ENCODE peak calls at places on chromosomes 4 and X, in ten cellular contexts. P is astrocyte, D is lower lobe of right lung, T is upper lobe of right lung, Q is GM23248, W is mesendoderm, C is uterus, U is PC-9, Y is heart right ventricle, N is A549. H is an unnamed sample. For H3K4me1, the result is how much of the 10 kb centered on the place peaks cover.

GRCh38 chrX:149032449-149032848 is 472.7 kb downstream of the IDS start:
- DNase-seq in N (no peak), Q (peak), Y (no peak), W (no peak), P (no peak), C (no peak), D (no peak), T (no peak), U (no peak), H (no peak)

GRCh38 chr4:149292422-149293055 is 523.1 kb downstream of the IQCM start:
- DNase-seq in D (no peak), Y (peak), W (no peak), U (no peak), N (no peak), T (no peak), P (no peak), C (no peak), Q (no peak), H (peak)

GRCh38 chr4:80253510-80253909 is 13.0 kb upstream of the FGF5 start:
- DNase-seq in T (no peak), Q (no peak), U (no peak), N (no peak), D (no peak), W (no peak), C (no peak), P (no peak), Y (no peak), H (no peak)

GRCh38 chrX:126985960-126986359 is 166.4 kb downstream of the PRR32 start:
- DNase-seq in U (no peak), D (no peak), N (no peak), Y (no peak), Q (no peak), T (no peak), C (no peak), W (no peak), P (no peak), H (no peak)

GRCh38 chrX:46407036-46407752 is 138.0 kb downstream of the ZNF674 start:
- DNase-seq in W (no peak), C (no peak), N (no peak), T (no peak), U (no peak), Q (peak), D (no peak), P (no peak), Y (no peak), H (no peak)

GRCh38 chrX:76971393-76972376 is 475.5 kb upstream of the FGF16 start:
- DNase-seq in Q (no peak), C (no peak), W (no peak), Y (no peak), N (no peak), P (no peak), D (no peak), U (no peak), T (no peak), H (no peak)

GRCh38 chr4:145796338-145796737 is 116.4 kb downstream of the C4orf51 start:
- DNase-seq in T (no peak), N (no peak), C (no peak), W (no peak), U (no peak), D (no peak), P (no peak), Q (no peak), Y (no peak), H (no peak)

GRCh38 chr4:150583287-150584197 is 1.6 kb downstream of the MAB21L2 start:
- DNase-seq in T (no peak), Y (peak), U (no peak), D (peak), Q (no peak), P (peak), N (no peak), C (no peak), W (peak), H (peak)

GRCh38 chr4:156901871-156902270 is 69.7 kb downstream of the PDGFC start:
- DNase-seq in P (no peak), C (no peak), D (no peak), Q (peak), W (no peak), T (no peak), N (no peak), U (no peak), Y (no peak), H (no peak)

GRCh38 chrX:500481-501010 is 113.8 kb upstream of the PPP2R3B start:
- DNase-seq in W (no peak), U (no peak), T (peak), C (no peak), Y (no peak), Q (no peak), D (no peak), N (no peak), P (no peak), H (no peak)

GRCh38 chr4:15702941-15703403 is at the start of gene BST1:
- DNase-seq in T (peak), W (no peak), Y (peak), P (peak), U (no peak), N (peak), C (peak), D (peak), Q (peak), H (peak)

GRCh38 chrX:13761606-13762005 is 27.1 kb downstream of the OFD1 start:
- DNase-seq in N (no peak), W (peak), Y (no peak), D (no peak), U (no peak), Q (no peak), T (no peak), C (no peak), P (no peak), H (no peak)

GRCh38 chr4:148447672-148448071 is 5.5 kb upstream of the NR3C2 start:
- DNase-seq in C (peak), P (no peak), Q (peak), U (no peak), T (no peak), N (no peak), W (no peak), Y (no peak), D (no peak), H (no peak)

GRCh38 chrX:6021316-6022091 is 207.2 kb downstream of the NLGN4X start:
- DNase-seq in D (no peak), T (no peak), Y (no peak), N (no peak), C (no peak), U (no peak), W (peak), Q (peak), P (peak), H (no peak)

GRCh38 chr4:20418865-20419451 is 167.3 kb downstream of the SLIT2 start:
- DNase-seq in D (no peak), P (peak), Y (no peak), Q (peak), U (peak), C (no peak), T (no peak), W (peak), N (peak), H (no peak)

GRCh38 chr4:57211131-57211530 is 100.9 kb upstream of the IGFBP7 start:
- DNase-seq in C (no peak), Q (no peak), Y (no peak), W (no peak), U (no peak), T (no peak), P (no peak), N (no peak), D (no peak), H (no peak)

GRCh38 chr4:53121304-53121865 is 244.5 kb downstream of the SCFD2 start:
- DNase-seq in D (no peak), Y (no peak), W (no peak), Q (no peak), U (no peak), T (no peak), N (no peak), C (no peak), P (no peak), H (no peak)

GRCh38 chr4:164423819-164424218 is 330.1 kb upstream of the SMIM31 start:
- DNase-seq in C (no peak), U (no peak), N (no peak), W (no peak), T (no peak), D (no peak), Q (no peak), Y (no peak), P (no peak), H (no peak)

GRCh38 chrX:12711435-12712040 is 79.7 kb upstream of the PRPS2 start:
- DNase-seq in N (no peak), C (no peak), D (no peak), U (no peak), W (no peak), P (no peak), Y (no peak), Q (no peak), T (no peak), H (no peak)

GRCh38 chr4:184416913-184417734 is 57.2 kb downstream of the IRF2 start:
- DNase-seq in Y (no peak), N (no peak), C (no peak), U (no peak), T (no peak), Q (peak), P (no peak), W (no peak), D (no peak), H (no peak)

DNA sequence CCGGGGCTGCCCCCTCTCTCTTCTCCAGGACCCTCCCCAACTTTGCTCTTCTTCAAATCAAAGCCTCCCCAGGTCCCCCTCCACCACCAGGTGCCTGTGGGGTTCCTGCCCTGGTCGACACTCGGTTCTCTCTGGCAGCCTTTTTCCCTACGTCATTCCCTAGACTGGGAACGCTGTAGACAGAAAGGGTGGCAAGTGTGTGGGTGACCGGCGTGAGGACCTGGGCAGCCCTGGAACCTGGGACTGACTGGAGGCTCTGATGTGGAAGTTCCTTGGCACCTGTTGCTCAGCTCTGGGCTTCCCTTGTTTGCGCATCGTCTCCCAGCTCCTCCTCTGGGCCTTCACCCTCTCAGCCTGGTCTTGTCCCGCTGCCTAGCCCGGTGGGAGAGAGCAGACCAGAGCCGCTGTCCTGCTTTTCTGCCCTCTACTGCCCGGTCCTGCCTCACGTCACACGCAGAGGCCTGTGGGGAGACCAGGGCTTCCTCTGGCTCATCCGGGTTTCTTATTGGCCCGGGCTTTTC is 1.3 kb downstream of the TACC3 start:
- DNase-seq in P (no peak), C (no peak), U (no peak), N (no peak), W (no peak), Y (no peak), D (peak), T (no peak), Q (no peak), H (no peak)
- H3K4me1 ChIP-seq in P (under half), C (under half), U (under half), N (under half), W (under half), Y (half or more), D (half or more), T (under half), Q (under half), H (under half)

DNA sequence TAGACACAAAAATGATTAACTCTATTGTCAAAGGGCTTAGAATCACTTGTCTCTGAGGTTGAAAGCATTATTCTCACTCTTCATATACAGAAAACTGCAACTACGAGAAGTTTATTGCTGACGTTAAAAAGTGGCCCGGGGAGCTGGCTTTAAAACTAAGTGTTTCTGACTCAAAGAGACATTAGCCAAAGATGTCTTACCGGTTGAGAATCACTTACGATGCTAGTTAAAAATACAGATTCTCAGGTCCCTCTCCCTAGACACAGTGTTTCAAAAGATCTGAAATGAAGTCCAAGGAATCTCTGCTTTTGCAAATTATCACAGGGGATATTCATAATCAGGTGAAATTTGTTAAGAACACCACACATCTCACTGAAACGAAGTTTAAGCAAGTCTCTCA is 1.2 kb downstream of the GNPDA2 start:
- DNase-seq in T (no peak), Y (no peak), W (peak), D (no peak), U (no peak), P (no peak), Q (peak), C (no peak), N (no peak), H (no peak)
- H3K4me3 ChIP-seq in T (peak), Y (peak), W (no peak), D (peak), U (peak), P (peak), Q (peak), C (peak), N (peak), H (peak)

GRCh38 chr4:104625706-104626105 is 131.0 kb upstream of the CXXC4 start:
- DNase-seq in Y (no peak), N (no peak), T (no peak), U (no peak), W (no peak), C (no peak), D (no peak), Q (no peak), P (no peak), H (no peak)

GRCh38 chr4:104631000-104631399 is 136.3 kb upstream of the CXXC4 start:
- DNase-seq in P (no peak), C (no peak), W (no peak), Q (no peak), Y (no peak), N (no peak), T (no peak), U (no peak), D (no peak), H (no peak)

GRCh38 chr4:104629601-104630000 is 134.9 kb upstream of the CXXC4 start:
- DNase-seq in Y (no peak), D (no peak), P (no peak), W (no peak), U (no peak), N (no peak), Q (no peak), T (no peak), C (no peak), H (no peak)
- H3K4me1 ChIP-seq in Y (under half), D (under half), P (under half), W (under half), U (under half), N (under half), Q (under half), T (under half), C (under half), H (under half)

DNA sequence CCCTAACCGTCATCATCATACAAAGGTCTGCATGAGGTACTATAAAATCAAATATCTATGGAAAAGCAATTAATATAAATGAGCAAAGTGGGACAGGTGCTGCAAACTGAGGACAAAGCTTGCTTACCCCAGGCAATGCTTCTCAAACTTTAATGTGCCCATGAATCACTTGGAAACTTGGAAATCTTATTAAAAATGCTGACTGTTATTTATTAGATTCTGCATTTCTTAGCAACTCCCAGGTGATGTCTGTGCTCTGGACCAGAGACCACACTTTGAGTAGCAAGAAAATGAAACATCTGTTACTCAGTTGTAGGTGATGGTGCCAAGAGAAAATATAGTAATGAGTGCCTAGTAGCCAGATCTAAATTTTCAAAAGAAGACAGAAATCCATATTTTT is 890.4 kb upstream of the FTHL17 start:
- DNase-seq in T (no peak), U (no peak), Q (no peak), D (no peak), N (no peak), Y (no peak), W (no peak), C (no peak), P (no peak), H (no peak)
- H3K4me3 ChIP-seq in T (no peak), U (no peak), Q (no peak), D (no peak), N (no peak), Y (no peak), W (no peak), C (no peak), P (no peak), H (no peak)

GRCh38 chr4:2831611-2832308 is 11.9 kb upstream of the ADD1 start:
- DNase-seq in C (no peak), W (no peak), T (no peak), P (no peak), D (peak), Q (no peak), N (no peak), Y (no peak), U (no peak), H (no peak)

GRCh38 chr4:2832981-2833670 is 10.5 kb upstream of the ADD1 start:
- DNase-seq in Q (no peak), W (no peak), C (no peak), U (no peak), Y (no peak), T (no peak), D (no peak), P (no peak), N (no peak), H (peak)

GRCh38 chr4:2834001-2834921 is 9.4 kb upstream of the ADD1 start:
- DNase-seq in P (no peak), U (no peak), C (no peak), Q (no peak), D (peak), T (no peak), W (no peak), N (no peak), Y (no peak), H (peak)

GRCh38 chr4:2832309-2832980 is 11.2 kb upstream of the ADD1 start:
- DNase-seq in Y (no peak), W (no peak), U (no peak), D (peak), P (no peak), C (peak), Q (no peak), N (no peak), T (no peak), H (peak)

GRCh38 chr4:2833671-2834000 is 10.0 kb upstream of the ADD1 start:
- DNase-seq in N (no peak), D (peak), Y (no peak), C (no peak), W (no peak), Q (no peak), U (no peak), T (no peak), P (no peak), H (no peak)
- H3K4me1 ChIP-seq in N (under half), D (under half), Y (under half), C (under half), W (under half), Q (under half), U (under half), T (under half), P (under half), H (under half)

GRCh38 chrX:153831435-153832150 is 1.2 kb upstream of the PDZD4 start:
- DNase-seq in T (no peak), D (no peak), C (no peak), Y (no peak), N (no peak), U (no peak), Q (no peak), P (no peak), W (no peak), H (no peak)
- H3K4me3 ChIP-seq in T (no peak), D (no peak), C (no peak), Y (no peak), N (no peak), U (no peak), Q (no peak), P (no peak), W (no peak), H (no peak)

GRCh38 chr4:140237616-140238352 is 83.8 kb upstream of the MAML3 start:
- DNase-seq in P (peak), Q (peak), N (no peak), Y (peak), C (peak), T (peak), U (no peak), D (peak), W (peak), H (peak)

GRCh38 chr4:140239311-140239710 is 85.3 kb upstream of the MAML3 start:
- DNase-seq in D (no peak), C (no peak), W (no peak), T (no peak), P (no peak), Y (no peak), Q (no peak), U (no peak), N (no peak), H (no peak)

GRCh38 chr4:140238353-140239041 is 84.5 kb upstream of the MAML3 start:
- DNase-seq in N (no peak), Q (peak), W (peak), D (peak), Y (peak), P (peak), U (no peak), T (peak), C (peak), H (peak)

GRCh38 chr4:140242357-140243284 is 88.6 kb upstream of the MAML3 start:
- DNase-seq in D (peak), W (no peak), C (no peak), P (no peak), Q (no peak), N (no peak), Y (no peak), U (no peak), T (no peak), H (peak)

DNA sequence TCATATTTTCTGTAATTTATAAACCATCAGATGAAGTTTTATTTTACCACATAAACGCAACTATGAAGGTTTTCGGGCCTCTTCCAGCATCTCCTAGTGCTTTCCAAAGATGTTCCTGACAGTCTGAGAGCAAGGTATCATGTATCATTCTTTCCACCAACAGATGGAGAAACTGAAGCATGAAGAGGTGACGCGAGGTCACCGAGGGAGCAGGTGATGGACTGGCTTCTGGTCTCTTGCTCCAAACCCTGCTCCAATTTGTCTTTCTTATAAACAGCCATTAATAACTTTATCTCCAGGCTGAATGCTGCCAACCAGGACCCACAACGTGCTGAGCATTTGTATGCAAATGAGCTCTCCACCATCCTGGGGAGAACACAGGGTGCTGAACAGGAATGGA is 86.3 kb upstream of the MAML3 start:
- DNase-seq in U (no peak), P (no peak), N (no peak), T (no peak), Y (no peak), D (no peak), C (no peak), Q (no peak), W (no peak), H (no peak)
- H3K4me1 ChIP-seq in U (under half), P (under half), N (under half), T (under half), Y (under half), D (under half), C (under half), Q (under half), W (under half), H (under half)

GRCh38 chr4:32697281-32697814 is 1977.2 kb downstream of the PCDH7 start:
- DNase-seq in P (no peak), W (no peak), C (no peak), Q (no peak), T (no peak), N (no peak), D (no peak), U (no peak), Y (no peak), H (no peak)

DNA sequence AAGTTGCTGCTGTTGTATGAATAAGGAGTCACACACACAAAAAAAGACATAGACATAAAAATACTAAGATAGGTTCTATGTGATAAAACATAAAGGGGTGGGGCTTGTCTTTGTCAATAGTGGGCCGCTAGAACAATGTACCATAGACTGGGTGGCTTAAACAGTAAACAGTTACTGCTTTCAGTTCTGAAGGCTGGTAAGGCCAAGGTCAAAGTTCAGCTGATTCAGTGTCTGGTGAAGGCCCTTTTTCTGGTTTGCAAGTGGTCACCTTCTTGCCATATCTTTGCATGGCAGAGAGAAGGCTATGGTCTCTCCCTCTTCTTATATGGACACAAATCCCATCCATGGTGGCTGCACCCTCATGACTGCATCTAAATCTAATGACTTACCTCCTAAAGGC is 1980.7 kb downstream of the PCDH7 start:
- DNase-seq in U (no peak), Q (no peak), D (no peak), Y (no peak), P (no peak), C (no peak), T (no peak), W (no peak), N (no peak), H (no peak)
- H3K4me3 ChIP-seq in U (no peak), Q (no peak), D (no peak), Y (no peak), P (no peak), C (no peak), T (no peak), W (no peak), N (no peak), H (no peak)

H was measured in right cardiac atrium.